ENCODE peak calls at places on chromosomes 4 and X, in six cellular contexts. One of them, this sample, is unnamed.

GRCh38 chr4:157837071-157837470 is 335.8 kb downstream of the GASK1B start:
- DNase-seq in adrenal gland: no peak
- DNase-seq in CD8-positive, alpha-beta T cell: no peak
- DNase-seq in right lobe of liver: no peak
- DNase-seq in endothelial cell of umbilical vein: no peak
- DNase-seq in mesenchymal stem cell: no peak
- DNase-seq in this sample: no peak

GRCh38 chrX:15269618-15270521 is at the start of gene ASB9:
- DNase-seq in right lobe of liver: peak; percentile 71
- DNase-seq in mesenchymal stem cell: peak; percentile 62
- DNase-seq in endothelial cell of umbilical vein: peak; percentile 64
- DNase-seq in CD8-positive, alpha-beta T cell: no peak
- DNase-seq in adrenal gland: peak; percentile 30
- DNase-seq in this sample: no peak

GRCh38 chr4:140569307-140569638 is 512 bp upstream of the UCP1 start:
- DNase-seq in adrenal gland: no peak
- DNase-seq in right lobe of liver: no peak
- DNase-seq in CD8-positive, alpha-beta T cell: no peak
- DNase-seq in endothelial cell of umbilical vein: no peak
- DNase-seq in mesenchymal stem cell: no peak
- DNase-seq in this sample: no peak

GRCh38 chr4:40586034-40586433 is 43.6 kb downstream of the RBM47 start:
- DNase-seq in endothelial cell of umbilical vein: no peak
- DNase-seq in mesenchymal stem cell: peak; percentile 26
- DNase-seq in adrenal gland: no peak
- DNase-seq in CD8-positive, alpha-beta T cell: no peak
- DNase-seq in right lobe of liver: no peak
- DNase-seq in this sample: no peak

GRCh38 chr4:134324179-134324578 is 122.6 kb upstream of the PABPC4L start:
- DNase-seq in endothelial cell of umbilical vein: no peak
- DNase-seq in right lobe of liver: no peak
- DNase-seq in mesenchymal stem cell: no peak
- DNase-seq in adrenal gland: no peak
- DNase-seq in CD8-positive, alpha-beta T cell: no peak
- DNase-seq in this sample: no peak

GRCh38 chr4:2320152-2320551 is 58.2 kb upstream of the MXD4 start:
- DNase-seq in right lobe of liver: no peak
- DNase-seq in CD8-positive, alpha-beta T cell: no peak
- DNase-seq in mesenchymal stem cell: no peak
- DNase-seq in adrenal gland: no peak
- DNase-seq in endothelial cell of umbilical vein: no peak
- DNase-seq in this sample: no peak

GRCh38 chr4:30726090-30726668 is 6.0 kb downstream of the PCDH7 start:
- DNase-seq in right lobe of liver: no peak
- DNase-seq in CD8-positive, alpha-beta T cell: no peak
- DNase-seq in mesenchymal stem cell: no peak
- DNase-seq in adrenal gland: no peak
- DNase-seq in endothelial cell of umbilical vein: peak; percentile 80
- DNase-seq in this sample: no peak

GRCh38 chr4:118845552-118846065 is 9.7 kb upstream of the SEC24D start:
- DNase-seq in adrenal gland: no peak
- DNase-seq in mesenchymal stem cell: no peak
- DNase-seq in right lobe of liver: no peak
- DNase-seq in CD8-positive, alpha-beta T cell: no peak
- DNase-seq in endothelial cell of umbilical vein: no peak
- DNase-seq in this sample: no peak

GRCh38 chrX:51002160-51002632 is 91.7 kb downstream of the BMP15 start:
- DNase-seq in endothelial cell of umbilical vein: no peak
- DNase-seq in adrenal gland: no peak
- DNase-seq in mesenchymal stem cell: no peak
- DNase-seq in CD8-positive, alpha-beta T cell: no peak
- DNase-seq in right lobe of liver: no peak
- DNase-seq in this sample: no peak

GRCh38 chr4:184400375-184400870 is 73.9 kb downstream of the IRF2 start:
- DNase-seq in mesenchymal stem cell: peak; percentile 52
- DNase-seq in endothelial cell of umbilical vein: peak; percentile 90
- DNase-seq in right lobe of liver: peak; percentile 34
- DNase-seq in CD8-positive, alpha-beta T cell: no peak
- DNase-seq in adrenal gland: peak; percentile 60
- DNase-seq in this sample: no peak

GRCh38 chr4:151105454-151106032 is 6.1 kb downstream of the RPS3A start:
- DNase-seq in right lobe of liver: no peak
- DNase-seq in endothelial cell of umbilical vein: no peak
- DNase-seq in adrenal gland: no peak
- DNase-seq in mesenchymal stem cell: no peak
- DNase-seq in CD8-positive, alpha-beta T cell: no peak
- DNase-seq in this sample: no peak

GRCh38 chr4:92969650-92970370 is 666.0 kb downstream of the GRID2 start:
- DNase-seq in CD8-positive, alpha-beta T cell: no peak
- DNase-seq in mesenchymal stem cell: peak; percentile 89
- DNase-seq in adrenal gland: no peak
- DNase-seq in right lobe of liver: no peak
- DNase-seq in endothelial cell of umbilical vein: peak; percentile 76
- DNase-seq in this sample: no peak

GRCh38 chr4:48772568-48772967 is 7.5 kb downstream of the FRYL start:
- DNase-seq in adrenal gland: no peak
- DNase-seq in right lobe of liver: no peak
- DNase-seq in mesenchymal stem cell: no peak
- DNase-seq in CD8-positive, alpha-beta T cell: no peak
- DNase-seq in endothelial cell of umbilical vein: no peak
- DNase-seq in this sample: no peak

GRCh38 chr4:48766393-48766792 is 13.7 kb downstream of the FRYL start:
- DNase-seq in adrenal gland: no peak
- DNase-seq in CD8-positive, alpha-beta T cell: no peak
- DNase-seq in endothelial cell of umbilical vein: no peak
- DNase-seq in right lobe of liver: no peak
- DNase-seq in mesenchymal stem cell: no peak
- DNase-seq in this sample: no peak

GRCh38 chr4:48767055-48767454 is 13.0 kb downstream of the FRYL start:
- DNase-seq in CD8-positive, alpha-beta T cell: no peak
- DNase-seq in endothelial cell of umbilical vein: no peak
- DNase-seq in adrenal gland: no peak
- DNase-seq in mesenchymal stem cell: no peak
- DNase-seq in right lobe of liver: no peak
- DNase-seq in this sample: no peak

GRCh38 chr4:48762408-48762807 is 17.7 kb downstream of the FRYL start:
- DNase-seq in right lobe of liver: no peak
- DNase-seq in adrenal gland: no peak
- DNase-seq in CD8-positive, alpha-beta T cell: no peak
- DNase-seq in endothelial cell of umbilical vein: no peak
- DNase-seq in mesenchymal stem cell: no peak
- DNase-seq in this sample: no peak

GRCh38 chr4:48767530-48767929 is 12.5 kb downstream of the FRYL start:
- DNase-seq in mesenchymal stem cell: no peak
- DNase-seq in CD8-positive, alpha-beta T cell: no peak
- DNase-seq in right lobe of liver: no peak
- DNase-seq in adrenal gland: no peak
- DNase-seq in endothelial cell of umbilical vein: no peak
- DNase-seq in this sample: no peak
- H3K9me3 ChIP-seq in mesenchymal stem cell: no peaks in the 10 kb centered on the region
- H3K9me3 ChIP-seq in CD8-positive, alpha-beta T cell: no peaks in the 10 kb centered on the region
- H3K9me3 ChIP-seq in right lobe of liver: no peaks in the 10 kb centered on the region
- H3K9me3 ChIP-seq in adrenal gland: no peaks in the 10 kb centered on the region
- H3K9me3 ChIP-seq in endothelial cell of umbilical vein: no peaks in the 10 kb centered on the region
- H3K9me3 ChIP-seq in this sample: no peaks in the 10 kb centered on the region

DNA sequence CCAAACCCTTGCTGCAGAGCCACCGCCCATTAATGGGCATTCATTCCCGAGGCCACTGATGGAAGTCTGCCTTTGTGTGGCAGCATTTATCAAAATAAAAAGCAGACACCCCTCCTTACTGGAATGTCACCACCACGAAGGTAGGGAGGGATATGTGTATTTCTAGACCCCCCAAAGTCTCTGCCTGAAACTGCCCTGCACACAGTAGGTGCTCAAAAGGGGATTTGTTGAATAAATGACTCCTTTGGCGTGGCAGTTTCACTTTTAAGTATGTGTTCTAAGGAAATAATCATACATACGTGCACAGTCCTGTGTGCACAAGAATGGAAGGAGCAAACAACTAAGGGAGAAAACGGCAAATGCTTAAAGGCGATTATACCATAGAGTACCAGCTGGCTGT is 23.6 kb upstream of the GLOD5 start:
- DNase-seq in right lobe of liver: no peak
- DNase-seq in endothelial cell of umbilical vein: no peak
- DNase-seq in CD8-positive, alpha-beta T cell: no peak
- DNase-seq in adrenal gland: no peak
- DNase-seq in mesenchymal stem cell: no peak
- DNase-seq in this sample: no peak
- H3K36me3 ChIP-seq in right lobe of liver: no peaks in the 10 kb centered on the region
- H3K36me3 ChIP-seq in endothelial cell of umbilical vein: no peaks in the 10 kb centered on the region
- H3K36me3 ChIP-seq in CD8-positive, alpha-beta T cell: no peaks in the 10 kb centered on the region
- H3K36me3 ChIP-seq in adrenal gland: no peaks in the 10 kb centered on the region
- H3K36me3 ChIP-seq in mesenchymal stem cell: no peaks in the 10 kb centered on the region
- H3K36me3 ChIP-seq in this sample: no peaks in the 10 kb centered on the region

GRCh38 chr4:137533855-137534254 is 1.6 kb upstream of the PCDH18 start:
- DNase-seq in CD8-positive, alpha-beta T cell: no peak
- DNase-seq in right lobe of liver: no peak
- DNase-seq in endothelial cell of umbilical vein: no peak
- DNase-seq in mesenchymal stem cell: no peak
- DNase-seq in adrenal gland: no peak
- DNase-seq in this sample: peak; percentile 57
- H3K4me1 ChIP-seq in CD8-positive, alpha-beta T cell: peaks cover 3% of the 10 kb centered on the region
- H3K4me1 ChIP-seq in right lobe of liver: no peaks in the 10 kb centered on the region
- H3K4me1 ChIP-seq in endothelial cell of umbilical vein: peaks cover 10% of the 10 kb centered on the region
- H3K4me1 ChIP-seq in mesenchymal stem cell: no peaks in the 10 kb centered on the region
- H3K4me1 ChIP-seq in adrenal gland: peaks cover 8% of the 10 kb centered on the region
- H3K4me1 ChIP-seq in this sample: peaks cover 54% of the 10 kb centered on the region

GRCh38 chr4:38804654-38805295 is at the start of gene TLR1:
- DNase-seq in adrenal gland: no peak
- DNase-seq in CD8-positive, alpha-beta T cell: no peak
- DNase-seq in right lobe of liver: no peak
- DNase-seq in mesenchymal stem cell: peak; percentile 57
- DNase-seq in endothelial cell of umbilical vein: peak; percentile 89
- DNase-seq in this sample: peak; percentile 4

GRCh38 chr4:38800956-38801450 is 3.6 kb downstream of the TLR1 start:
- DNase-seq in adrenal gland: no peak
- DNase-seq in right lobe of liver: no peak
- DNase-seq in endothelial cell of umbilical vein: no peak
- DNase-seq in mesenchymal stem cell: no peak
- DNase-seq in CD8-positive, alpha-beta T cell: no peak
- DNase-seq in this sample: no peak

GRCh38 chr4:38803833-38804653 is 548 bp downstream of the TLR1 start:
- DNase-seq in CD8-positive, alpha-beta T cell: no peak
- DNase-seq in adrenal gland: no peak
- DNase-seq in mesenchymal stem cell: no peak
- DNase-seq in endothelial cell of umbilical vein: no peak
- DNase-seq in right lobe of liver: no peak
- DNase-seq in this sample: no peak

GRCh38 chr4:38802561-38803355 is 1.8 kb downstream of the TLR1 start:
- DNase-seq in mesenchymal stem cell: no peak
- DNase-seq in CD8-positive, alpha-beta T cell: no peak
- DNase-seq in endothelial cell of umbilical vein: no peak
- DNase-seq in right lobe of liver: no peak
- DNase-seq in adrenal gland: no peak
- DNase-seq in this sample: no peak

GRCh38 chr4:38800366-38800765 is 4.2 kb downstream of the TLR1 start:
- DNase-seq in right lobe of liver: no peak
- DNase-seq in endothelial cell of umbilical vein: no peak
- DNase-seq in mesenchymal stem cell: no peak
- DNase-seq in CD8-positive, alpha-beta T cell: no peak
- DNase-seq in adrenal gland: no peak
- DNase-seq in this sample: no peak
- H3K9me3 ChIP-seq in right lobe of liver: no peaks in the 10 kb centered on the region
- H3K9me3 ChIP-seq in endothelial cell of umbilical vein: no peaks in the 10 kb centered on the region
- H3K9me3 ChIP-seq in mesenchymal stem cell: no peaks in the 10 kb centered on the region
- H3K9me3 ChIP-seq in CD8-positive, alpha-beta T cell: peaks cover 17% of the 10 kb centered on the region
- H3K9me3 ChIP-seq in adrenal gland: no peaks in the 10 kb centered on the region
- H3K9me3 ChIP-seq in this sample: peaks cover 4% of the 10 kb centered on the region

DNA sequence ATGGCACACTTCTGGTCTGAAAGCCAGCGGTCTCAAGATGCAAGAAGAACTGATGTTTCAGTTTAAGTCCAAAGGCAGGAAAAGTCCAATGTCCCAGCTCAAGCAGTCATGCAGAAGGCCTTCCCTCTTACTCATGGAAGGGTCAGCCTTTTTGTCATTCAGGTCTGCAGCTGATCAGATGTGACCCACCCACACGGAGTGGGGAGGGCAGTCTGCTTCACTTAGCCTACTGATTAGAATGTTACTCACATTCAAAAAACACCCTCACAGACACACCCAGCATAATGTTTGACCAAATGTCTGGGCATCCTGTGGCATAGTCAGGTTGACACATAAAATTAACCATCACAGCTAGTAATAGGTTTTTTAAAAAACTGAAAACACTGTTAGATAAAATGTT is 6.6 kb downstream of the HCCS start:
- DNase-seq in CD8-positive, alpha-beta T cell: no peak
- DNase-seq in right lobe of liver: no peak
- DNase-seq in endothelial cell of umbilical vein: no peak
- DNase-seq in mesenchymal stem cell: no peak
- DNase-seq in adrenal gland: no peak
- DNase-seq in this sample: no peak
- H3K36me3 ChIP-seq in CD8-positive, alpha-beta T cell: peaks cover 38% of the 10 kb centered on the region
- H3K36me3 ChIP-seq in right lobe of liver: no peaks in the 10 kb centered on the region
- H3K36me3 ChIP-seq in endothelial cell of umbilical vein: peaks cover 7% of the 10 kb centered on the region
- H3K36me3 ChIP-seq in mesenchymal stem cell: peaks cover 20% of the 10 kb centered on the region
- H3K36me3 ChIP-seq in adrenal gland: no peaks in the 10 kb centered on the region
- H3K36me3 ChIP-seq in this sample: peaks cover 4% of the 10 kb centered on the region

DNA sequence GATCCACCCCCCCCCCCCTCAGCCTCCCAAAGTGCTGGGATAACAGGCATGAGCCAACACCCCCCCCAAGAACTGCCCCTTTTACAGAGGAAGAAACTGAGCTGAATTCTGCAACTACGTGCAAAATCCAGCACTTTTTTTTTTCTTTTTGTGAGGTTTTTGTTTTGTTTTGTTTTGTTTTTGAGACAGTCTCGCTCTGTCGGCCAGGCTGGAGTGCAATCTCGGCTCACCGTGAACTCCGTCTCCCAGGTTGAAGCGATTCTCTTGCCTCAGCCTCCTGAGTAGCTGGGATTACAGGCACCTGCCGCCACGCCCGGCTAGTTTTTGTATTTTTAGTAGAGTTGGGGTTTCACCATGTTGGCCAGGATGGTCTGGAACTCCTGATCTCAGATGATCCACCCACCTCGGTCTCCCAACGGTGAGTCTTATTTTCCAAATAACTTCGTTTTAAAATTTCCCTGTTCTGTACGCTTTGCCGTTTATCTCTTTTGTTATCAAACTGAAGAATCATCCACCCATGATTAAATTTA is 4.9 kb downstream of the CRLF2 start:
- DNase-seq in right lobe of liver: no peak
- DNase-seq in adrenal gland: no peak
- DNase-seq in mesenchymal stem cell: no peak
- DNase-seq in CD8-positive, alpha-beta T cell: no peak
- DNase-seq in endothelial cell of umbilical vein: no peak
- DNase-seq in this sample: no peak
- H3K4me1 ChIP-seq in right lobe of liver: no peaks in the 10 kb centered on the region
- H3K4me1 ChIP-seq in adrenal gland: peaks cover 11% of the 10 kb centered on the region
- H3K4me1 ChIP-seq in mesenchymal stem cell: peaks cover 2% of the 10 kb centered on the region
- H3K4me1 ChIP-seq in CD8-positive, alpha-beta T cell: peaks cover 29% of the 10 kb centered on the region
- H3K4me1 ChIP-seq in endothelial cell of umbilical vein: no peaks in the 10 kb centered on the region
- H3K4me1 ChIP-seq in this sample: peaks cover 4% of the 10 kb centered on the region

GRCh38 chr4:99863-100262 is 24.4 kb upstream of the ZNF718 start:
- DNase-seq in CD8-positive, alpha-beta T cell: no peak
- DNase-seq in adrenal gland: no peak
- DNase-seq in right lobe of liver: no peak
- DNase-seq in endothelial cell of umbilical vein: no peak
- DNase-seq in mesenchymal stem cell: no peak
- DNase-seq in this sample: no peak

DNA sequence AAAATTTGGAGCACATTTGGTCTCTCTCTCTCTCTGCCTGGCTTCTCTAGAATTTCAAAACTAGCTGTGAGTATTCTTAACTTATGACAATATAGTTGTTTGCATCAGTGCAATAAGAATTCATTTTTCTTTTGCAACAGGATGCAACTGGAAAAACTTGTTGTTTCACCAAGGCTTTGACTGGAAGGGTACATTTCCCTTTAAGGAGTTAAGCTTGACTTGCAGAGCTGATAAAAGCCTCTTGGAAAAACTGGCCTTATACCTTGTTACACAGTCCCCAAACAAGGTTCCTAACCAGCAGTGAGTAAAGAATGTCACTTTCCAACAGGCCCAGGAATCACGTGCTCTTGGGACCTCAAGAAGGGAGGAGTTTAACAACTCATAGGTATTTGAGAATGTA is 25.9 kb upstream of the ZNF718 start:
- DNase-seq in CD8-positive, alpha-beta T cell: no peak
- DNase-seq in mesenchymal stem cell: no peak
- DNase-seq in endothelial cell of umbilical vein: no peak
- DNase-seq in right lobe of liver: no peak
- DNase-seq in adrenal gland: no peak
- DNase-seq in this sample: no peak
- H3K9me3 ChIP-seq in CD8-positive, alpha-beta T cell: peaks cover 12% of the 10 kb centered on the region
- H3K9me3 ChIP-seq in mesenchymal stem cell: peaks cover 86% of the 10 kb centered on the region
- H3K9me3 ChIP-seq in endothelial cell of umbilical vein: peaks cover 6% of the 10 kb centered on the region
- H3K9me3 ChIP-seq in right lobe of liver: peaks cover 1% of the 10 kb centered on the region
- H3K9me3 ChIP-seq in adrenal gland: no peaks in the 10 kb centered on the region
- H3K9me3 ChIP-seq in this sample: peaks cover 38% of the 10 kb centered on the region

This sample was measured in neural progenitor cell.